ENCODE peak calls at places on chromosomes 12 and 14, in seven cellular contexts. C is HCT116, N is GM23338, P is GM12892, V is Panc1, Y is SK-N-SH, E is esophagus muscularis mucosa. K is an unnamed sample.

GRCh38 chr12:40723001-40723400 is 30.8 kb downstream of the CNTN1 start:
- DNase-seq in C (no peak), N (no peak), P (no peak), V (no peak), Y (no peak), E (no peak), K (no peak)

GRCh38 chr12:1670815-1671268 is 20.0 kb upstream of the ADIPOR2 start:
- DNase-seq in C (no peak), N (no peak), P (no peak), V (no peak), Y (no peak), E (no peak), K (no peak)

GRCh38 chr12:26318661-26319068 is 123.3 kb downstream of the SSPN start:
- DNase-seq in C (no peak), N (no peak), P (no peak), V (peak), Y (no peak), E (no peak), K (peak)

GRCh38 chr14:102490456-102490855 is 19.1 kb downstream of the ANKRD9 start:
- DNase-seq in C (no peak), N (no peak), P (no peak), V (no peak), Y (peak), E (no peak), K (no peak)

GRCh38 chr12:1318327-1319031 is 275.9 kb downstream of the FBXL14 start:
- DNase-seq in C (no peak), N (peak), P (no peak), V (no peak), Y (no peak), E (no peak), K (no peak)

GRCh38 chr12:13379531-13379930 is 183.0 kb downstream of the EMP1 start:
- DNase-seq in C (no peak), N (no peak), P (no peak), V (no peak), Y (no peak), E (peak), K (no peak)

GRCh38 chr12:119621878-119622277 is 28.3 kb downstream of the TMEM233 start:
- DNase-seq in C (no peak), N (no peak), P (no peak), V (no peak), Y (no peak), E (no peak), K (no peak)

GRCh38 chr12:120091371-120092090 is 25.0 kb downstream of the RAB35 start:
- DNase-seq in C (no peak), N (no peak), P (no peak), V (no peak), Y (no peak), E (no peak), K (no peak)

GRCh38 chr12:94277426-94278000 is 129.1 kb downstream of the PLXNC1 start:
- DNase-seq in C (no peak), N (no peak), P (no peak), V (no peak), Y (no peak), E (no peak), K (no peak)

GRCh38 chr12:52197371-52198231 is 5.8 kb upstream of the KRT80 start:
- DNase-seq in C (no peak), N (no peak), P (no peak), V (no peak), Y (no peak), E (no peak), K (peak)

GRCh38 chr14:71363961-71364360 is 456.7 kb downstream of the PCNX1 start:
- DNase-seq in C (no peak), N (no peak), P (no peak), V (no peak), Y (no peak), E (no peak), K (no peak)

GRCh38 chr12:40946612-40947194 is 241.4 kb upstream of the PDZRN4 start:
- DNase-seq in C (peak), N (peak), P (no peak), V (no peak), Y (peak), E (no peak), K (no peak)

GRCh38 chr12:99389751-99390150 is 257.8 kb upstream of the GARIN6 start:
- DNase-seq in C (no peak), N (no peak), P (no peak), V (no peak), Y (no peak), E (no peak), K (no peak)

GRCh38 chr12:59595557-59596231 is at the start of gene SLC16A7:
- DNase-seq in C (peak), N (peak), P (peak), V (no peak), Y (peak), E (peak), K (peak)
- TF ChIP-seq POLR2AphosphoS5 in C (peak), N (no peak), P (no peak), V (no peak), Y (no peak), E (peak), K (peak)

DNA sequence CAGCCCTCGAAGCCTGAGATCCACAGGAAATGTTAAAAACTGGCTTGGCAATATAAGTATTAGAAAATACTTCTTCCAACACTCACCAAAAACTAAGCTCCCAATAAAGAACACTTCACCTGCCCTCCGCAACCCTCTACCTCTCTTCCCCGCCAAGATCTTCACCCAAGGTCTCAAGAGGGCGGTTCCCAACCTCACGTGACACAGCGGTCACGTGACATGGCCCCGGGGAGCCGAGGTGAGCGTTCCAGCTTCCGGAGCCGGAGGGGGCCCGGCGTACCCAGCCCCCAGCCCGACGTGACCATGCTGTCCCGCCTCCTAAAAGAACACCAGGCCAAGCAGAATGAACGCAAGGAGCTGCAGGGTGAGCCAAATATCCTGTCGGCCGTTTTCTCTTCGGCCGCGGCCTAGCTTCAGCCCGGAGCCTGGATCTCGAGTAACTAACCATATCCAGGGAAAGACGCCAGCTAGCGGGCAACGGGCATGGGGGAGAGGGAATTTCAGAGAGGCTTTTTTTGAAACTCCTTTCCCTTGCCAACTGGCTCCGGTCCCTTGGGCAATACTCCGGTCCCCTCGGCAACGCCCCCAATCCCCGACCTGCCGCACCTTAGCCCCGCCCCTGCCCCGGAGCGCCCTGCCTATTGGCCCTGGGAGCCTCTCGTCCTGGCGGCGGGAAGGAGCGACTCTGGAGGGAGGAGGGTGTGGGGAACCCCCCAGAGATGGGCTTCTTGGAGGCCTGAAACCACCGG is at the start of gene BLOC1S1:
- DNase-seq in C (peak), N (peak), P (peak), V (peak), Y (peak), E (peak), K (peak)
- TF ChIP-seq POLR2AphosphoS5 in C (peak), N (peak), P (peak), V (no peak), Y (peak), E (peak), K (peak)

DNA sequence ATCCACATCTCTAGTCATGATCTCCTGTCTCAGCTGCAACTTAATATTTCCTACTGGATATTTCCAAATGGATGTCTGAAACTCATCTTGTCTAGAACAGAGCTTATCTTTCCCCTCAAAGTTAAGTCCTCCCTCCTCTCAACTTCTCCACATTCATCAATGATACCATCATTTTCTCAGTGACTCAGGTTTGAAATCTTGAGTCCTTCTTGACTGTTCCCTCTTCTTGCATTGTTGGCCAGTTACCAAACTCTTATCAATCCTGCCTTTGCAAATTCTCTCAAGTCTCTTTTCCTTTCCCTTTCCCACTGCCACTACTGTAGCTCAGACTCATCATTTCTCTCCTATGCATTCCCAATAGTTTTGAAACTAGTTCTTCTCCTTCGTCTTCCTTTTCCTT is 14.3 kb upstream of the CHURC1 start:
- DNase-seq in C (no peak), N (no peak), P (no peak), V (no peak), Y (no peak), E (no peak), K (no peak)
- TF ChIP-seq POLR2AphosphoS5 in C (no peak), N (no peak), P (no peak), V (no peak), Y (no peak), E (no peak), K (no peak)

GRCh38 chr12:56158926-56159461 is 835 bp downstream of the MYL6 start:
- DNase-seq in C (no peak), N (peak), P (no peak), V (no peak), Y (peak), E (peak), K (peak)
- TF ChIP-seq POLR2AphosphoS5 in C (no peak), N (peak), P (no peak), V (no peak), Y (peak), E (peak), K (peak)

GRCh38 chr12:76402259-76402658 is 54.0 kb upstream of the BBS10 start:
- DNase-seq in C (no peak), N (no peak), P (no peak), V (no peak), Y (peak), E (no peak), K (no peak)
- TF ChIP-seq POLR2AphosphoS5 in C (no peak), N (no peak), P (no peak), V (no peak), Y (no peak), E (no peak), K (no peak)

DNA sequence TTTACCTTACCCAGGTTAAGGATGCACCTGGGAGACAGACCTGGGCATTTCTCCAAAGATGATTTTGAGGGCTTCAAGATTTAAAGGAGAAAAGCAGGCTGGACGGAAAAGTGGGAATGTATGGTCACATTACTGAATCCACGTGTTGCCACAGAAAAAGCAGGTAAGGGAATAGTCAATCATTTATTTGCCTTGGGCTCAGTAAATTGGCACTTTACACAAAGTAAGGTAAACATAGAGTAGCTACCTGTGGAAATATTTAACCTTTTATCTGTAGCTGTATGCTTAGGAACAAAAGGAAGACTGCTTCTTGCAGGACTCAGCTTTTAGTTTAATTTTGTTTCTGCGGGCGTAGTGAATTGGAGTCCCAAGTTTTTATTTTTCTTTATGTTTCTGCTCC is 153.3 kb downstream of the SLCO1B3 start:
- DNase-seq in C (no peak), N (no peak), P (no peak), V (no peak), Y (no peak), E (no peak), K (no peak)
- TF ChIP-seq POLR2AphosphoS5 in C (no peak), N (no peak), P (no peak), V (no peak), Y (no peak), E (no peak), K (no peak)

DNA sequence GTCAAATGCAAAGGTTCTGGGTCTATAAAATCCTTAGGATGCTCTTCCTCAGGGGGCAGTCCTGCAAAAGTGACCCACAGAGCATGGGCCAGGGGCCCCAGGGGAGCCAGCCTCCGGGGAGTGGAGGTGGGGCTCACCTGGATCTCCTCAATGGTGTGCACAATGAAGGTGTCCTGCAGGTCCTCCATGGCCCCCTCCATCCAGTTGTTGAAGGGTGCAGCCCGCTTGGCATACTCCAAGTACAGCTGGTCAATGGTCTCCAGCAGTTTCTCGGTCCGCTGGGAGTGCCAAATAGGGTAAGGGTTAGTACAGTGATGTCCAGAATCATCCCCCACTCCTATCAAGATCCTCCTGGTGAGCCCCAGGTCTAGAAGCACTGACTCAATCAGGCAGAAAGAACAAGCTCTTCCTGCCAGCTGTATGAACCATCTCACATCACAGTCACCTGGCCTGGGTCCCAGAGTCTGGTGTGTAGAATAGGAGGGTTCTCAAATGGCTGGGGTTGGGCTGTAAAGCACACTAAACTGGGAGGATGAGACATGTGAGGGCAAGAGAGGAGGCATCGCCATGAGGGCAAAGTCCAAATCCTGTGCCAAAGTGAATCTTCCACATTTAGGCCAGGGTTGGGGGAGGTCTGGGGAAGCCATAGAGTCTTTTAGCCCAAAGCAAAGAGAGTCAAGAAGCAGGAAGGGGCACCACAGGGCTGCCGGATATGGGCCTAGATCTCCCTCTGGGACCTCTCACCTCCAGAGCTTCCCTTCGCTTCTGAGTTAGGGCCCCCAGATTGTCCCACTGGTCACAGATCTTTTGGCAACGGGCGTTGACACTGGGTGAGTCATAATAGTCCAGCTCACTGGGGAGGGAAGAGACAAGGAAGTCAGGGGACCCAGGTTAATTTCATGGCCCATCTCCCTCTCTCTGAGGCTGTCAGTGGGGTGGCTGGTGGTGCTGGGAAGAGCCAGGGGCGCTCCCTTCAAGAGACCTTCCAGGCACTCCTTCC is 91.5 kb upstream of the ZFP36L1 start:
- DNase-seq in C (peak), N (no peak), P (no peak), V (peak), Y (no peak), E (no peak), K (peak)
- TF ChIP-seq POLR2AphosphoS5 in C (no peak), N (no peak), P (no peak), V (no peak), Y (peak), E (peak), K (peak)

K was measured in sigmoid colon.